ENCODE peak calls at places on chromosomes 3 and 15, in four cellular contexts. Z, H, L and V are unnamed samples.

GRCh38 chr3:89447244-89447643 is 339.8 kb downstream of the EPHA3 start:
- DNase-seq in H (no peak), Z (no peak), L (no peak), V (no peak)

GRCh38 chr3:13134166-13134878 is 61.1 kb upstream of the IQSEC1 start:
- DNase-seq in L (no peak), H (no peak), Z (no peak), V (no peak)

GRCh38 chr3:45688194-45688881 is 858 bp upstream of the SACM1L start:
- DNase-seq in H (no peak), L (no peak), Z (no peak), V (peak; percentile 28)

GRCh38 chr3:51931756-51932155 is 9.9 kb downstream of the RRP9 start:
- DNase-seq in Z (no peak), L (no peak), H (no peak), V (no peak)

GRCh38 chr3:53411371-53411770 is 64.0 kb upstream of the DCP1A start:
- DNase-seq in L (no peak), H (no peak), Z (no peak), V (peak; percentile 2)

GRCh38 chr15:100311099-100311751 is 30.6 kb downstream of the ADAMTS17 start:
- DNase-seq in H (no peak), L (peak; percentile 71), Z (peak; percentile 39), V (no peak)

GRCh38 chr3:187713504-187713903 is 11.1 kb upstream of the RTP2 start:
- DNase-seq in Z (no peak), L (no peak), H (peak; percentile 31), V (peak; percentile 38)

GRCh38 chr3:25706213-25706612 is 41.5 kb upstream of the TOP2B start:
- DNase-seq in H (no peak), Z (no peak), L (no peak), V (no peak)

GRCh38 chr15:62647195-62647865 is 395.2 kb upstream of the TPM1 start:
- DNase-seq in H (peak; percentile 63), Z (no peak), L (no peak), V (peak; percentile 79)

GRCh38 chr15:70604671-70605070 is 158.7 kb downstream of the UACA start:
- DNase-seq in L (no peak), H (peak; percentile 18), Z (no peak), V (peak; percentile 41)

GRCh38 chr3:53238051-53238850 is 17.6 kb downstream of the TKT start:
- DNase-seq in H (peak; percentile 92), L (no peak), Z (no peak), V (peak; percentile 90)

GRCh38 chr3:50347187-50347813 is 1.8 kb upstream of the ZMYND10 start:
- DNase-seq in Z (peak; percentile 61), H (peak; percentile 64), L (peak; percentile 76), V (peak; percentile 73)

GRCh38 chr15:47523669-47524068 is 193.6 kb upstream of the SEMA6D start:
- DNase-seq in H (peak; percentile 49), Z (no peak), L (no peak), V (peak; percentile 10)

GRCh38 chr15:39969871-39970270 is 36.0 kb downstream of the EIF2AK4 start:
- DNase-seq in H (peak; percentile 92), L (no peak), Z (peak; percentile 39), V (peak; percentile 93)

GRCh38 chr3:105686324-105686897 is 182.4 kb downstream of the CBLB start:
- DNase-seq in H (peak; percentile 49), L (no peak), Z (no peak), V (peak; percentile 20)

GRCh38 chr15:40474581-40474980 is 3.8 kb downstream of the CHST14 start:
- DNase-seq in Z (no peak), L (no peak), H (no peak), V (no peak)

GRCh38 chr3:15307580-15307979 is 24.8 kb downstream of the SH3BP5 start:
- DNase-seq in H (no peak), Z (no peak), L (no peak), V (no peak)

GRCh38 chr3:146948985-146949384 is 343.8 kb upstream of the PLSCR5 start:
- DNase-seq in Z (no peak), H (no peak), L (no peak), V (no peak)

GRCh38 chr3:30308131-30308530 is 298.3 kb upstream of the TGFBR2 start:
- DNase-seq in Z (no peak), L (no peak), H (peak; percentile 72), V (peak; percentile 54)

GRCh38 chr15:28990390-28990789 is 104.6 kb downstream of the APBA2 start:
- DNase-seq in Z (no peak), H (no peak), L (no peak), V (no peak)

GRCh38 chr15:90539789-90540188 is 10.1 kb downstream of the CRTC3 start:
- DNase-seq in L (no peak), H (no peak), Z (no peak), V (no peak)

GRCh38 chr3:24881239-24881638 is 386.6 kb upstream of the THRB start:
- DNase-seq in Z (no peak), L (no peak), H (no peak), V (no peak)

GRCh38 chr3:27861047-27862036 is 139.2 kb upstream of the EOMES start:
- DNase-seq in Z (no peak), H (no peak), L (no peak), V (no peak)

GRCh38 chr3:134302674-134303073 is 52.0 kb upstream of the RYK start:
- DNase-seq in H (no peak), L (no peak), Z (no peak), V (no peak)

GRCh38 chr3:13841826-13842225 is 38.0 kb downstream of the WNT7A start:
- DNase-seq in L (no peak), Z (no peak), H (no peak), V (no peak)

GRCh38 chr3:189167027-189167766 is 4.6 kb upstream of the TPRG1 start:
- DNase-seq in H (peak; percentile 94), L (no peak), Z (no peak), V (peak; percentile 97)

GRCh38 chr3:6124875-6125274 is 736.0 kb upstream of the GRM7 start:
- DNase-seq in L (no peak), H (no peak), Z (no peak), V (no peak)
- H3K4me3 ChIP-seq in L (no peak overlapping the region), H (no peak overlapping the region), Z (no peak overlapping the region), V (no peak overlapping the region)

DNA sequence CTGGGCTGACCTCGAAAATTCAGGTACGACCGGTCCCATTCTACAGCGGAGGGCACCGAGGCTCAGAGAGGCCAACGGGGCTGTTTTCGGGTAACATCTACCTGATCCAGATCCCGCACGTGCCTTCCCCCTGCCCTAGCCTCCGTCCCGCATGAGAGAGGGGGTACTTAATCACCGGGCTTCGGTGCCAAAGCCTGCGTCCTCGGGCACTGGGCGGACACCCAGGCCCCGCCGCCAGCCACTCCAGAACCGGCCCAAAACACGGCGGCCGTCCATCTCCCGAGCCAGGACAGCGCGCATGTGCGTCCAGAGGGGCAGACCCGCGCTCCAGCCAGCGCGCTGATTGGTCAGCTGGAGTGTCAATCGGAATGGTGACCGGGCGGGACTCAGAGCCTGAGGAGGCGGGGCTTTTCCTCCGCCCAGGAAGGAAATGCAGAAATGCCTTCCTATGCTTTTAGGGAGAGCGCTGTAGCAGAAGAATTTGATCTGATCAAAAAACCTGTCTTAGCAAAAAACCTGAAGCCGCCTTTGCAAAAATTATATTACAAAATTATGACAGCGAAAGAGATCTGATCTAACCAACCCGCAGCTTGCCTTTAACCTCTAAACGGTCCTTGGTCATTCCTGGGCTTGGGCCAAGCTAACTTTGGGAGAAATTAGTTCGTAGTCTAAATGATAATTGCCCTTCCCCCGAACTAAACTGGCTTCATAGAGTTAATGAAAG is at the start of gene RPUSD3:
- DNase-seq in L (peak; percentile 100), Z (peak; percentile 99), H (peak; percentile 83), V (peak; percentile 96)
- TF ChIP-seq CTCF in L (no peak), Z (no peak), H (no peak), V (no peak)

GRCh38 chr3:170057550-170057949 is 19.8 kb downstream of the GPR160 start:
- DNase-seq in Z (no peak), L (no peak), H (no peak), V (no peak)
- H3K4me3 ChIP-seq in Z (no peak overlapping the region), L (no peak overlapping the region), H (no peak overlapping the region), V (no peak overlapping the region)

GRCh38 chr15:81146006-81146405 is 11.9 kb downstream of the CFAP161 start:
- DNase-seq in H (no peak), L (no peak), Z (no peak), V (no peak)
- TF ChIP-seq CTCF in H (no peak), L (no peak), Z (no peak), V (no peak)

DNA sequence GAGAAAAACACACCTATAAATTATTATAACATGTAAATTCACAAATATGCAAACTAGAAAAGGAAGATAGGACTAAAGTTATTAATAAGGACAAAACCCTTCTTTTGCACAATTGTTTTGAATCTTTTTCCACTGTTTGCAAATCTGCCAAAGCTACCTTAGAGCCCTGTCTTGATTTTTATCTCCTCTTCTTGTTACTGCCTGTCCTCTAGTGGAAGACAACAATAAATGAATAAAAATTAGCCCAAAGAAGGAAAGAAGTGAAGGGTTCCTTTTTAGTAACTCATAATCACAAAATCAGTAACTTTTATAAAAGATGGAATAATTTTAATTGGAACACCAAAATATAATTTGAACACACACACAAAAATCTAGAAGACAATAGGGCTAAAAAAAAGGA is 2.7 kb downstream of the CD200R1 start:
- DNase-seq in H (no peak), Z (no peak), L (no peak), V (no peak)
- H3K4me3 ChIP-seq in H (no peak overlapping the region), Z (no peak overlapping the region), L (no peak overlapping the region), V (no peak overlapping the region)

DNA sequence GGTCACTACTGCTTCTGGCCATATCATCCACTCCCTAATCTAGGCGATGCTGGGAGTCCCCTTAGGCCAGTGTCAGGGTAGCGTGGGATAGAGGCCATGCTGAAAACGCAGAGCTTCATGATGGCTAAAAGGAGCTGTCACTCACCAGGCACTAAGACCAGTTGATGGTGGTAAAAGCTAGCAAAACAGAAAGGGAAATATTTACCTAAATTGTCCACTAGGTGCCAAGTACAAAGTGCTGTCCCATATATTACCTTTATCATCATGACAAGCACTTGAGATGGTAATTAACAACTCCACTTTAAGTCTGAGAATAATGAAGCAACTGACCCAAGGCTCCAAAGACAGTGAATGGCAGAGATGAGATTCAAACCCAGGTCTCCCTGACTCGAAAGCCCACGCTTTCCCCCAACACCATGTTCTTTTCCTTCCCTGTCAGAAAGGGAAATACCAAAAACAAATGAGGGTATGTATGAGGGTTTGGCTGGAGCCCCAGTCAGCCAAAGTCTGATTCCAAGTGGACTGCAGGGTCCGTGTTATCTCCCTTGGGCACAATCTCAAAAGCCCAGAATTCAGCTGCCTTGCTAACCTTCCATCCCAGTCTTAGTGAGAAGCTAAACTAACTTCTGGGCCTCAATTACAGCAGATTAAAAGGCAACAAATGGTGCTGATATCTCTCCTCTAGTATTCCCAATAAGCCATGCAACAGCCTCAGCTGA is 84.7 kb downstream of the RBPMS2 start:
- DNase-seq in H (no peak), Z (no peak), L (no peak), V (no peak)
- TF ChIP-seq CTCF in H (no peak), Z (no peak), L (no peak), V (no peak)

GRCh38 chr3:170040283-170040907 is 2.6 kb downstream of the GPR160 start:
- DNase-seq in L (no peak), H (peak; percentile 29), Z (no peak), V (peak; percentile 18)
- H3K4me3 ChIP-seq in L (no peak overlapping the region), H (no peak overlapping the region), Z (no peak overlapping the region), V (no peak overlapping the region)